ENCODE peak calls at places on chromosomes 2 and 18, in four cellular contexts. D is small intestine, P is tibial artery, G is fibroblast of lung. S is an unnamed sample.
A peak's percentile ranks its signal among the peaks of the same experiment; 100 is the strongest.

GRCh38 chr18:59308201-59309014 is 10.0 kb downstream of the CPLX4 start:
- DNase-seq in G (peak; percentile 62), D (peak; percentile 63), P (peak; percentile 77), S (peak; percentile 59)

GRCh38 chr18:13443546-13443945 is 225.0 kb downstream of the LDLRAD4 start:
- DNase-seq in G (no peak), D (no peak), P (peak; percentile 21), S (no peak)

GRCh38 chr2:37631698-37632097 is 39.7 kb downstream of the CDC42EP3 start:
- DNase-seq in D (no peak), G (no peak), P (no peak), S (no peak)

GRCh38 chr2:212845941-212846340 is 305.5 kb downstream of the IKZF2 start:
- DNase-seq in P (no peak), G (peak; percentile 76), D (no peak), S (no peak)

GRCh38 chr2:167862787-167863186 is 384.6 kb downstream of the STK39 start:
- DNase-seq in D (no peak), G (peak; percentile 5), P (no peak), S (no peak)

GRCh38 chr2:227536445-227536844 is 62.2 kb upstream of the SCYGR2 start:
- DNase-seq in G (peak; percentile 20), P (no peak), D (no peak), S (no peak)

GRCh38 chr2:60882971-60883753 is 1.8 kb downstream of the REL start:
- DNase-seq in G (peak; percentile 31), P (no peak), D (peak; percentile 43), S (peak; percentile 36)

GRCh38 chr2:236085647-236086046 is 82.5 kb downstream of the GBX2 start:
- DNase-seq in G (no peak), P (no peak), D (no peak), S (no peak)

GRCh38 chr18:10771053-10771709 is 245.4 kb downstream of the NAPG start:
- DNase-seq in P (no peak), D (no peak), G (peak; percentile 37), S (no peak)

GRCh38 chr2:74436111-74436803 is 5.5 kb downstream of the RTKN start:
- DNase-seq in G (no peak), P (no peak), D (no peak), S (no peak)

GRCh38 chr18:51195602-51196115 is 1.8 kb downstream of the MEX3C start:
- DNase-seq in G (peak; percentile 41), P (no peak), D (peak; percentile 49), S (peak; percentile 44)

GRCh38 chr2:171436307-171436706 is 2.3 kb downstream of the DCAF17 start:
- DNase-seq in D (no peak), G (peak; percentile 74), P (no peak), S (no peak)

GRCh38 chr2:70017962-70018361 is 56.5 kb upstream of the ASPRV1 start:
- DNase-seq in D (no peak), G (no peak), P (no peak), S (no peak)

GRCh38 chr18:10297079-10297478 is 157.4 kb upstream of the APCDD1 start:
- DNase-seq in P (no peak), D (no peak), G (no peak), S (no peak)

GRCh38 chr2:170771049-170771937 is 1.1 kb downstream of the ERICH2 start:
- DNase-seq in P (peak; percentile 67), G (peak; percentile 30), D (peak; percentile 29), S (no peak)

GRCh38 chr2:99974966-99975365 is 167.4 kb downstream of the AFF3 start:
- DNase-seq in G (peak; percentile 52), D (no peak), P (no peak), S (no peak)

GRCh38 chr2:237864940-237865622 is 5.7 kb downstream of the RAMP1 start:
- DNase-seq in P (peak; percentile 76), D (peak; percentile 70), G (peak; percentile 31), S (no peak)

GRCh38 chr2:179440642-179441251 is 176.1 kb upstream of the SESTD1 start:
- DNase-seq in G (peak; percentile 53), D (peak; percentile 41), P (no peak), S (no peak)

GRCh38 chr2:46985512-46985911 is 69.9 kb upstream of the MCFD2 start:
- DNase-seq in D (peak; percentile 44), P (no peak), G (no peak), S (no peak)

GRCh38 chr2:110854355-110855081 is 122.1 kb downstream of the ACOXL start:
- DNase-seq in G (no peak), P (no peak), D (peak; percentile 8), S (no peak)

GRCh38 chr2:42230891-42231290 is 61.7 kb downstream of the EML4 start:
- DNase-seq in G (no peak), P (no peak), D (no peak), S (no peak)

DNA sequence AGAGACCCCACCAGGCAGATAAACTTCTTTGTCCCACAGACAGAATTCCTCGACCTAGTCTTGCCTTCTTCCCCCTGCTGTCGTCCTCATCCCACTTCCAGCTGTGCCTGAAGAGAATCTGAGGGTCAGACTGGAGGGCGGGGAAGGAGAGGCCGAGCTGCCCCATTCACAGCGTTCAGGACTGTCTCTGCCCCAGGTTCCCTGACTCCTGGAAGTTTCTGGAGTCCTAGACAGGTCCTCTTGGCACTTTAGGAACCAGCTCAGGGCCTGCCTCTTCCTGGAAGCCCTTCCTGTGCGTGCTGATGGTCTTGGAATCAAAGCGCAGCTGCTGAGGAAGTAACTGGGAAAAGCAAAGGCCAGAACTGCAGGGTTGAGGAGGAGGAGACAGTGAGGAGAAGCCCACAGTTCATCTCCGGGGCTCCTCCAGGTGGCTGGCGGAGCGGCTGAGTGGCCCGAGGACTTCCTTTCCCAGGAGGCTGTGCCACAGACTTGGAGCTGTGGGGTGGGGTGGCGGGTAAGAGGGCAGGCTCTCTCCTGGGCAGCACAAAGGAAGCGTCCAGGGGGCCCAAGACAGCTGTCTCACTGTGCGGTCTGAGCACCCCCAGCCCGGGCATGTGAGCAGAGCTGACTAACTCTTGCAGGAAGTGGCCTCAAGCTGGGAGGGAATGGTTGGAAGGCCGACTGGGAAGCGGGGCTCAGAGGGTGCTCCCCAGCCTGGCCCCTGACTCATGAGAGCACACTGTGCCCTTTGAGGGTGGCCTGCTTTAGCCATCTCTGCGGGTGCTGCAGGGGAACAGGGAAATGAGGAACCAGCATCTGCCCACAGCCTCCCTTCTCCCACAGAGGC is 39.5 kb downstream of the SDC1 start:
- DNase-seq in D (peak; percentile 54), P (no peak), G (peak; percentile 48), S (no peak)
- H3K27ac ChIP-seq in D (peak overlapping the region; percentile 79), P (no peak overlapping the region), G (no peak overlapping the region), S (no peak overlapping the region)

GRCh38 chr2:113160248-113160647 is 13.5 kb upstream of the PSD4 start:
- DNase-seq in P (no peak), G (no peak), D (no peak), S (no peak)

GRCh38 chr2:113157108-113157896 is 16.5 kb upstream of the PSD4 start:
- DNase-seq in D (peak; percentile 68), P (peak; percentile 49), G (peak; percentile 23), S (peak; percentile 40)

GRCh38 chr2:113156278-113157107 is 17.3 kb upstream of the PSD4 start:
- DNase-seq in D (peak; percentile 66), G (peak; percentile 15), P (no peak), S (no peak)

GRCh38 chr2:113158884-113159553 is 14.8 kb upstream of the PSD4 start:
- DNase-seq in D (no peak), P (peak; percentile 27), G (peak; percentile 92), S (no peak)

DNA sequence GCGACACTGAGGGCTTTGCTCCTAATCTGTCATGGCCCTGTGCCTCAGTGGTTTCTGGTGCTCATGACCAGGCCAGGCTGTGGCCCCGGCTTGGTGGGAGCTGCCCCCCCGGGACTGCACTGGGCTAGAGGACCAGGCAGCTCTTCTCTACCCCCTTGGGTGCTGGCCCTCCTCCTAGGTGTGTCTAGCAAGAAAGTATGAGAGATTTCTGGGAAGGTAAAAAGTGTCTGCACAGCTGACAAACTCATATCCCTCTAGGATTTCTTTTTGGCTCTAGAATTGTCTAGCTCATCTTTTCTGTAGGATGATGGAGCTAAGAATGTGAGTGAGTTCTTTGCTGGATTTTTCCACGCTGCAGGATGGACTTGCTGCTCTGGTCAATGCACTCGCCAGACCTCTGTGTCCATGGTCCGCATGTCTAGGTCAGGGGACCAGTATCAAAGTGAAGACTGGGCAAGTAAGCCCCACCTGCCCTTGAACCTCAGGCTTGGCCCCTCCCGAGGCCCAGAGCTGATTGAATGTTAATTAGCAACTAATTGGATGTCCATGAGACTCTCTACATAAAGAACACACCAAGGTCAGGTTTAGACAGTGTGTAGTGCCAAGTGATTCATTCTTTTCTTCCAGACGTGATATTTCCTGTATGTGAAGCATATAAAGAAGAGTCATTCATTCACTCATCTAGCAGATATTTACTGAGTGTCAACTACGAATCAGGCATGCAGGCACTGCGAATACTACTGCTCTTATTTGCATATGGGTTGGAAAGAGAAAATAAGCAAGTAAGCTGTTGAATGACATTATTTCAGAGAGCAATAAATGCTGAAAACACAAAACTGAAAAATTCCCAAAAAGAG is 15.6 kb upstream of the PSD4 start:
- DNase-seq in D (peak; percentile 79), G (peak; percentile 40), P (peak; percentile 39), S (no peak)
- H3K27ac ChIP-seq in D (peak overlapping the region; percentile 87), G (peak overlapping the region; percentile 23), P (no peak overlapping the region), S (no peak overlapping the region)

GRCh38 chr2:128642316-128642715 is 323.6 kb upstream of the HS6ST1 start:
- DNase-seq in G (no peak), P (peak; percentile 24), D (no peak), S (no peak)

GRCh38 chr2:128639693-128640092 is 321.0 kb upstream of the HS6ST1 start:
- DNase-seq in P (peak; percentile 60), G (no peak), D (no peak), S (no peak)

GRCh38 chr2:128641421-128642095 is 322.9 kb upstream of the HS6ST1 start:
- DNase-seq in D (no peak), P (peak; percentile 34), G (no peak), S (no peak)

GRCh38 chr2:128640166-128640846 is 321.6 kb upstream of the HS6ST1 start:
- DNase-seq in G (peak; percentile 25), P (peak; percentile 52), D (no peak), S (no peak)

GRCh38 chr2:128640847-128641360 is 322.2 kb upstream of the HS6ST1 start:
- DNase-seq in G (no peak), P (peak; percentile 41), D (no peak), S (no peak)
- H3K27ac ChIP-seq in G (no peak overlapping the region), P (no peak overlapping the region), D (no peak overlapping the region), S (no peak overlapping the region)

GRCh38 chr2:28270456-28271146 is 122.1 kb upstream of the FOSL2 start:
- DNase-seq in D (no peak), G (no peak), P (no peak), S (no peak)
- H3K27ac ChIP-seq in D (peak overlapping the region; percentile 63), G (no peak overlapping the region), P (no peak overlapping the region), S (no peak overlapping the region)

GRCh38 chr2:12500899-12501298 is 215.8 kb upstream of the TRIB2 start:
- DNase-seq in D (no peak), G (no peak), P (no peak), S (no peak)
- H3K27ac ChIP-seq in D (no peak overlapping the region), G (no peak overlapping the region), P (no peak overlapping the region), S (peak overlapping the region; percentile 80)

GRCh38 chr2:139045524-139045923 is 265.3 kb upstream of the NXPH2 start:
- DNase-seq in G (no peak), D (no peak), P (no peak), S (no peak)

DNA sequence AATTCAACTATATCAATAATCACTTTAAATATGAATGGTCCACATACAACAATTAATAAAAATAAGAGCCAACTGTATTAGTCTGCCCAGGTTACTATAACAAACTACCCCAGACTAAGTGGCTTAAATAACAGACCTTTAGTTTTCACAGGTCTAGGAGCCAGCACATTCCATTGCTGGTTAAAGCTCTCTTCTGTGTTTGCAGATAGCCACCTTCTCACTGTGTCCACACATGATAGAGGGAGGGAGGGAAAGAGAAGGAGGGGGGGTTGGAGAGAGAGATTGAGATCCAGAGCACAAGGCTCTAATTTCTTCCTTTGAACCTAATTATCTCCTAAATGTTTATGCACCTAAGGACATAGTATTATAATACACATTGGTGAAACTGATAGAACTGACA is 267.8 kb upstream of the NXPH2 start:
- DNase-seq in G (no peak), D (no peak), P (no peak), S (no peak)
- H3K27ac ChIP-seq in G (no peak overlapping the region), D (no peak overlapping the region), P (no peak overlapping the region), S (no peak overlapping the region)